ENCODE peak calls at places on chromosomes 4 and X, in five cellular contexts. H is stimulated activated CD8-positive, alpha-beta memory T cell treated with anti-CD3 and anti-CD28 coated beads, Interleukin-2, amount 100 ng/mL, for 1 hour; W is Ammon's horn; U is colonic mucosa; X is NCI-H1436. D is an unnamed sample.

GRCh38 chr4:10098770-10099139 is 17.8 kb downstream of the WDR1 start:
- DNase-seq in H (no peak), W (no peak), U (no peak), X (no peak), D (no peak)

GRCh38 chr4:18390655-18391369 is 369.3 kb upstream of the LCORL start:
- DNase-seq in H (no peak), W (no peak), U (no peak), X (no peak), D (no peak)

GRCh38 chr4:8427761-8428287 is 12.7 kb downstream of the ACOX3 start:
- DNase-seq in H (no peak), W (peak; percentile 46), U (peak; percentile 34), X (no peak), D (no peak)

GRCh38 chr4:22739933-22740332 is 47.2 kb downstream of the GBA3 start:
- DNase-seq in H (no peak), W (no peak), U (no peak), X (no peak), D (no peak)

GRCh38 chr4:165294907-165295306 is 32.6 kb upstream of the MSMO1 start:
- DNase-seq in H (no peak), W (no peak), U (no peak), X (no peak), D (no peak)

GRCh38 chr4:11070813-11071212 is 357.9 kb downstream of the HS3ST1 start:
- DNase-seq in H (no peak), W (no peak), U (no peak), X (no peak), D (no peak)

GRCh38 chr4:54104907-54105306 is 4.9 kb downstream of the GSX2 start:
- DNase-seq in H (no peak), W (no peak), U (no peak), X (no peak), D (no peak)

GRCh38 chr4:107034091-107034698 is 1.9 kb downstream of the DKK2 start:
- DNase-seq in H (no peak), W (peak; percentile 76), U (no peak), X (no peak), D (peak; percentile 92)

GRCh38 chr4:152488246-152488645 is 47.6 kb downstream of the FBXW7 start:
- DNase-seq in H (no peak), W (peak; percentile 32), U (no peak), X (no peak), D (no peak)

GRCh38 chr4:3520276-3520675 is 11.9 kb downstream of the LRPAP1 start:
- DNase-seq in H (no peak), W (no peak), U (no peak), X (no peak), D (peak; percentile 20)

GRCh38 chr4:25358515-25359275 is 18.4 kb upstream of the ANAPC4 start:
- DNase-seq in H (no peak), W (no peak), U (peak; percentile 42), X (no peak), D (no peak)

GRCh38 chrX:13043938-13044337 is 482 bp downstream of the FAM9C start:
- DNase-seq in H (no peak), W (no peak), U (no peak), X (no peak), D (no peak)

GRCh38 chr4:88857588-88857987 is 160.0 kb upstream of the NAP1L5 start:
- DNase-seq in H (no peak), W (peak; percentile 38), U (no peak), X (no peak), D (no peak)

GRCh38 chrX:140141444-140142029 is 176.2 kb upstream of the CXorf66 start:
- DNase-seq in H (no peak), W (peak; percentile 12), U (peak; percentile 26), X (peak; percentile 6), D (no peak)

GRCh38 chrX:122579521-122579920 is 604.6 kb upstream of the GRIA3 start:
- DNase-seq in H (no peak), W (no peak), U (no peak), X (no peak), D (no peak)

GRCh38 chr4:16537926-16538325 is 311.7 kb upstream of the TAPT1 start:
- DNase-seq in H (no peak), W (peak; percentile 34), U (no peak), X (no peak), D (no peak)

GRCh38 chr4:47373174-47373573 is 90.3 kb downstream of the COMMD8 start:
- DNase-seq in H (no peak), W (no peak), U (no peak), X (no peak), D (no peak)

GRCh38 chrX:138847930-138848329 is 136.4 kb upstream of the FGF13 start:
- DNase-seq in H (no peak), W (peak; percentile 8), U (no peak), X (no peak), D (no peak)

GRCh38 chr4:134702374-134702773 is 500.8 kb upstream of the PABPC4L start:
- DNase-seq in H (no peak), W (no peak), U (no peak), X (no peak), D (no peak)

GRCh38 chr4:110704748-110705439 is 82.0 kb upstream of the PITX2 start:
- DNase-seq in H (no peak), W (peak; percentile 8), U (no peak), X (no peak), D (no peak)

GRCh38 chrX:103839404-103839803 is 7.3 kb upstream of the RAB9B start:
- DNase-seq in H (no peak), W (no peak), U (no peak), X (no peak), D (no peak)

GRCh38 chr4:86896596-86896995 is 4.4 kb upstream of the C4orf36 start:
- DNase-seq in H (no peak), W (no peak), U (no peak), X (no peak), D (no peak)

GRCh38 chrX:38175140-38175539 is 45.5 kb downstream of the SRPX start:
- DNase-seq in H (no peak), W (peak; percentile 43), U (peak; percentile 30), X (no peak), D (no peak)

GRCh38 chr4:165360985-165361678 is 17.7 kb upstream of the CPE start:
- DNase-seq in H (no peak), W (no peak), U (no peak), X (no peak), D (no peak)